ENCODE peak calls at places on chromosomes 13 and 19, in four cellular contexts. E is left ventricle myocardium inferior, M is pancreas, O is fibroblast of mammary gland. A is an unnamed sample.
A peak's percentile ranks its signal among the peaks of the same experiment; 100 is the strongest.

GRCh38 chr19:43078311-43078710 is 4.2 kb downstream of the PSG2 start:
- DNase-seq in E (no peak), M (no peak), O (peak; percentile 56), A (no peak)

GRCh38 chr19:44925114-44925891 is 10.9 kb downstream of the APOC1 start:
- DNase-seq in E (peak; percentile 78), M (peak; percentile 70), O (peak; percentile 84), A (peak; percentile 82)

GRCh38 chr13:50452028-50452427 is 391.5 kb downstream of the DLEU7 start:
- DNase-seq in E (no peak), M (no peak), O (no peak), A (no peak)

GRCh38 chr19:2358548-2359173 is 1.4 kb upstream of the TMPRSS9 start:
- DNase-seq in E (no peak), M (no peak), O (no peak), A (no peak)

GRCh38 chr13:19158526-19158925 is 23.1 kb downstream of the TUBA3C start:
- DNase-seq in E (no peak), M (no peak), O (no peak), A (no peak)

GRCh38 chr13:95426631-95427030 is 125.4 kb upstream of the ABCC4 start:
- DNase-seq in E (no peak), M (no peak), O (no peak), A (no peak)

GRCh38 chr13:60135344-60135743 is 28.4 kb downstream of the DIAPH3 start:
- DNase-seq in E (no peak), M (no peak), O (no peak), A (no peak)

GRCh38 chr13:86476656-86477055 is 677.4 kb upstream of the SLITRK6 start:
- DNase-seq in E (no peak), M (no peak), O (no peak), A (no peak)

GRCh38 chr19:35013047-35013819 is 13.1 kb downstream of the GRAMD1A start:
- DNase-seq in E (peak; percentile 76), M (peak; percentile 66), O (peak; percentile 61), A (peak; percentile 81)

DNA sequence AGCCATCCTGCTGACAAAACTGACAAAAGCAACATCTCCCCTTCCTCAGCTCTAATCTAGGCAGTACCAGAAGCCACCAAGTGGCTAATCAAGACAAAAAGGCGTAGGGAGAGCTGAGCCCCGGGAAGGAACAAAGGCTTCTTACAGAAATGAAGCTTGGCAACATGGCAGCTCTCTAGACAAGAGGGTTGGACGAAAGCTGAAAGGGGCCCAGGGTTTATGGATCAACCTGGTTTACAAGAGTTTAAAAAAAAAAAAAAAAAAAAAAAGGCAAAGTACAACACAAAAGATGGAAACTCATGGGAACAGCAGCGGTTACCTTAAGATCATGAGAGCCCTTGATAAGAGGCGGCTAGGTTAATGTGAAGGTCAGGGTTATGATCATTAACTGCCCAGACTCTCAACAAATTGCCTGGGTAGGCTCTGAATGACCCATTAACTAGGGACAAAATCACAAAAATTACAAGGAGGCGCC is 14.0 kb downstream of the ZC3H4 start:
- DNase-seq in E (no peak), M (no peak), O (no peak), A (no peak)
- H3K4me3 ChIP-seq in E (no peak overlapping the region), M (no peak overlapping the region), O (no peak overlapping the region), A (no peak overlapping the region)

GRCh38 chr19:53365134-53365898 is at the start of gene ZNF525:
- DNase-seq in E (peak; percentile 89), M (peak; percentile 91), O (peak; percentile 52), A (peak; percentile 81)
- TF ChIP-seq CTCF in E (peak; percentile 46), M (no peak), O (peak; percentile 7), A (peak; percentile 35)

GRCh38 chr19:38977445-38978314 is 2.1 kb upstream of the FBXO17 start:
- DNase-seq in E (no peak), M (no peak), O (no peak), A (no peak)

GRCh38 chr19:38974599-38975213 is 836 bp downstream of the FBXO17 start:
- DNase-seq in E (no peak), M (no peak), O (peak; percentile 25), A (no peak)

GRCh38 chr19:38978315-38978689 is 2.8 kb upstream of the FBXO17 start:
- DNase-seq in E (no peak), M (no peak), O (no peak), A (no peak)

GRCh38 chr19:38975861-38976271 is 324 bp upstream of the FBXO17 start:
- DNase-seq in E (no peak), M (peak; percentile 28), O (peak; percentile 49), A (no peak)

DNA sequence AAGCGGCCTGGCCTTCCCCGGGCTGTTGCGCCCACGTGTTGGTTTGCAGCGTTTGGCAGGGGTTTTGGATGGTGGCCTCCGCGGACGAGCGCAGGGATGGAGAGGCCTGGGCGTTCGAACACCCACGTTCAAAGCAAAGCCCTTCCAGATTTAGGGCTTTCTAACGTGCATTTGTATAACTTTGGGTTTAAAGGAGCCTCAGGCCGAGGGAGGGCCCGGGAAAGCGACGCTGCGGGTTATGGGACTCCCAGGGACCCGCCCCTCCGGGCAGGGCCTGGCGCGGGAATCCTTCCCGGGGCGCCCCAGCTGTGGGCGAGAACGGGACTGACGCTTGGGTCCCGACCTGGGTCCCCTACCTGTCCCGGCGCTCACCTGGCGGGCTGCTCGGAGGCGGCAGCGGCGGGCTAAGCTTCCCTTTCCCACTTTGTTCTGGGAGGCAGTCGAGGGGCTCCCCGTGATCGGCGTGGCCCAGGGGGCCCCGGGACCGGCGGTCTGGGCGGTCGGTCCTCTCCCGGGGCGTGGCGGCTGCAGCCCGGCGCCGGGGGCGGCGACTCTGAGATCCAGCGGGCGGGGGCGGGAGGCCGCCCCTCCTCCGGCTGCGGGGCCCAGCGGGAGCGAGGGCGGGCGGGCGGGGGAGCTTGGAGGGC is at the start of gene FBXO17:
- DNase-seq in E (peak; percentile 52), M (peak; percentile 53), O (peak; percentile 74), A (peak; percentile 26)
- H3K4me3 ChIP-seq in E (peak within 1 kb of the TSS; percentile 76), M (peak within 1 kb of the TSS; percentile 57), O (peak within 1 kb of the TSS; percentile 67), A (peak within 1 kb of the TSS; percentile 72)

GRCh38 chr19:46073268-46073922 is 32.6 kb upstream of the IGFL4 start:
- DNase-seq in E (no peak), M (no peak), O (no peak), A (no peak)

GRCh38 chr19:46080561-46080960 is 39.8 kb upstream of the IGFL4 start:
- DNase-seq in E (no peak), M (peak; percentile 30), O (peak; percentile 90), A (no peak)

GRCh38 chr19:46077815-46078167 is 37.0 kb upstream of the IGFL4 start:
- DNase-seq in E (no peak), M (no peak), O (no peak), A (no peak)

GRCh38 chr19:46076951-46077814 is 36.4 kb upstream of the IGFL4 start:
- DNase-seq in E (no peak), M (peak; percentile 35), O (peak; percentile 81), A (no peak)

GRCh38 chr19:46076031-46076880 is 35.5 kb upstream of the IGFL4 start:
- DNase-seq in E (no peak), M (no peak), O (no peak), A (no peak)
- TF ChIP-seq CTCF in E (no peak), M (no peak), O (no peak), A (no peak)

GRCh38 chr19:16618248-16618647 is 9.8 kb downstream of the MED26 start:
- DNase-seq in E (no peak), M (no peak), O (no peak), A (no peak)
- H3K4me3 ChIP-seq in E (no peak overlapping the region), M (no peak overlapping the region), O (no peak overlapping the region), A (no peak overlapping the region)

GRCh38 chr19:8065489-8066261 is 13.1 kb downstream of the CCL25 start:
- DNase-seq in E (no peak), M (no peak), O (no peak), A (no peak)
- TF ChIP-seq CTCF in E (no peak), M (no peak), O (no peak), A (no peak)

DNA sequence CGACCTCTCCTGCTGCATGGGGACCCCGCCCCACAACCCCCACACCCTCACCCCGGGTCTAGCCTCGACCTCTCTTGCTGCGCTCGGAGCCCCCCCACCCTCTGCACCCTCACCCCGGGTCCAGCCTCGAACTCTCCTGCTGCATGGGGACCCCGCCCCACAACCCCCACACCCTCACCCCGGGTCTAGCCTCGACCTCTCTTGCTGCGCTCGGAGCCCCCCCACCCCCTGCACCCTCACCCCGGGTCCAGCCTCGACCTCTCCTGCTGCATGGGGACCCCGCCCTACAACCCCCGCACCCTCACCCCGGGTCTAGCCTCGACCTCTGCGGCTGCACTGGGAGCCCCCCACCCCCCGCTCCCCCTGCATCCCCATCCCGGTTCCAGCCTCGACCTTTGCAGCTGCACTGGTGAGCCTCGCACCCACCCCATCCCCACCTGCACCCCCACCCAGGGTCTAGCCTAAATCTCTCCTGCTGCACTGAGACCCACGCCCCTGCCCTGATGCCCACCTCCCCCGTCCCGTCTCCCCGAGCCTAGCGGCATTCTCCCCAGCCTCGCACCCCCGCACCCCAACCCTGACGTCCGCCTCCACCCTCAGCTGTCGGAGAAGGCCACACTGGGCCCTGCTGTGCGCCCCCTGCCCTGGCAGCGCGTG is 1.8 kb downstream of the CFD start:
- DNase-seq in E (no peak), M (no peak), O (no peak), A (no peak)
- H3K4me3 ChIP-seq in E (peak overlapping the region; percentile 65), M (no peak overlapping the region), O (no peak overlapping the region), A (peak overlapping the region; percentile 54)